ENCODE peak calls at places on chromosomes 4 and X, in five cellular contexts. B, T, D, P and Y are unnamed samples. For H3K4me1, the result is how much of the 10 kb centered on the place peaks cover.

GRCh38 chr4:185576918-185577591 is 41.7 kb upstream of the PDLIM3 start:
- DNase-seq in B (no peak), T (no peak), D (no peak), P (no peak), Y (no peak)

GRCh38 chr4:101334963-101335572 is 12.3 kb downstream of the PPP3CA start:
- DNase-seq in B (no peak), T (no peak), D (no peak), P (no peak), Y (no peak)

GRCh38 chr4:127069675-127070074 is 563.1 kb upstream of the INTU start:
- DNase-seq in B (no peak), T (peak), D (no peak), P (no peak), Y (no peak)

GRCh38 chr4:1233641-1234277 is 15.2 kb downstream of the CTBP1 start:
- DNase-seq in B (no peak), T (no peak), D (peak), P (peak), Y (no peak)

GRCh38 chr4:129167640-129168260 is 71.8 kb downstream of the C4orf33 start:
- DNase-seq in B (no peak), T (peak), D (peak), P (no peak), Y (no peak)

GRCh38 chr4:158496030-158496741 is 25.5 kb upstream of the RXFP1 start:
- DNase-seq in B (peak), T (peak), D (no peak), P (no peak), Y (peak)

GRCh38 chrX:31743004-31743403 is 671.2 kb upstream of the FTHL17 start:
- DNase-seq in B (no peak), T (no peak), D (no peak), P (no peak), Y (no peak)

GRCh38 chrX:151825927-151826471 is 86.7 kb upstream of the MAGEA4 start:
- DNase-seq in B (peak), T (no peak), D (no peak), P (no peak), Y (no peak)

GRCh38 chrX:115400960-115401359 is 111.4 kb downstream of the LUZP4 start:
- DNase-seq in B (no peak), T (peak), D (no peak), P (no peak), Y (no peak)

GRCh38 chr4:15420642-15421041 is 7.2 kb upstream of the C1QTNF7 start:
- DNase-seq in B (no peak), T (no peak), D (no peak), P (no peak), Y (no peak)

GRCh38 chr4:152959080-152959479 is 23.0 kb downstream of the FHDC1 start:
- DNase-seq in B (no peak), T (no peak), D (no peak), P (no peak), Y (no peak)

GRCh38 chr4:86757468-86757867 is 91.7 kb downstream of the SLC10A6 start:
- DNase-seq in B (no peak), T (no peak), D (no peak), P (no peak), Y (no peak)
- H3K4me1 ChIP-seq in B (under half), T (under half), D (under half), P (under half), Y (under half)

GRCh38 chrX:45184211-45184610 is 16.5 kb downstream of the DIPK2B start:
- DNase-seq in B (no peak), T (no peak), D (no peak), P (no peak), Y (no peak)

GRCh38 chrX:45187731-45188130 is 12.9 kb downstream of the DIPK2B start:
- DNase-seq in B (no peak), T (no peak), D (no peak), P (no peak), Y (no peak)

GRCh38 chrX:45191820-45192409 is 8.8 kb downstream of the DIPK2B start:
- DNase-seq in B (no peak), T (no peak), D (no peak), P (no peak), Y (peak)

GRCh38 chrX:45191383-45191782 is 9.3 kb downstream of the DIPK2B start:
- DNase-seq in B (no peak), T (no peak), D (no peak), P (peak), Y (no peak)

DNA sequence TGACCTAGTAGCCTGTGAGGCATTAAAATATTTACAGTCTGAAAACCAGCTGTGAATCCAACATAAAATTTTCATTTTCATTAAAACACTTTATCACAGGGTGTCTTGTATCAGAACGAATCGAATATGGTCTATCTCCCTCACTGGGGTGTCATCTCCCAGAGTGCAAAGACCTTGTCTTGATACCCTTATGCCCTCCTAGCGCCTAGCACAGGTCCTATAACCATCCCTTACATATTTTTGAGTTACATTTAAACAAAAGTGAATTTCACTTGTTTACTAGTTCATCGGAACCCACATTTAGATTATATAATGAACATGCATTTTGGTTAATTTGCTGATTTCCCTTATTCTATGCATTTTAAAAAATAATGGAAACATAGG is 14.0 kb downstream of the DIPK2B start:
- DNase-seq in B (no peak), T (no peak), D (no peak), P (no peak), Y (no peak)
- H3K27ac ChIP-seq in B (no peak), T (no peak), D (no peak), P (no peak), Y (no peak)

GRCh38 chr4:40881096-40881495 is 131.3 kb downstream of the NSUN7 start:
- DNase-seq in B (no peak), T (no peak), D (no peak), P (no peak), Y (no peak)
- H3K4me3 ChIP-seq in B (no peak), T (no peak), D (no peak), P (no peak), Y (no peak)

GRCh38 chrX:7109838-7110793 is 37.4 kb upstream of the STS start:
- DNase-seq in B (no peak), T (peak), D (no peak), P (no peak), Y (no peak)
- H3K4me1 ChIP-seq in B (under half), T (under half), D (under half), P (under half), Y (under half)

DNA sequence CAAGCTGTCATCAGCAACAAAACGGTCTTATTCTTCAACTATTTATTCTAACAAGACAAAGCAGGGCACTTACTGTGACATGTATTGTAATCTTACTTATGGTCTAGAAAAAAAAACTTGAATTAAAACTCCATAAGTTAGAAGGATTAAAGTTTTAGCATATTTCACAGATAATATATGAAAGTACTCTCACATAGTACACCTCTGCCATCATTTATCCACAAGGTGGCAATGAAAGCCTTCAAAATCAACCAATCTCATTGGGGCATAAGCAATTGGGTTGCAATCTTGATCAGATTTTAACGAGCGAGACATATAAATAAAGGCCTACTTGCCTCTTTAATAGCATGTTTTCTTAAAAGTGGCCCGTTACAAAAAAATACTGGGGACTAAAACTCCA is 1382.9 kb downstream of the FAM133A start:
- DNase-seq in B (no peak), T (peak), D (no peak), P (no peak), Y (no peak)
- H3K27ac ChIP-seq in B (no peak), T (no peak), D (no peak), P (no peak), Y (no peak)

DNA sequence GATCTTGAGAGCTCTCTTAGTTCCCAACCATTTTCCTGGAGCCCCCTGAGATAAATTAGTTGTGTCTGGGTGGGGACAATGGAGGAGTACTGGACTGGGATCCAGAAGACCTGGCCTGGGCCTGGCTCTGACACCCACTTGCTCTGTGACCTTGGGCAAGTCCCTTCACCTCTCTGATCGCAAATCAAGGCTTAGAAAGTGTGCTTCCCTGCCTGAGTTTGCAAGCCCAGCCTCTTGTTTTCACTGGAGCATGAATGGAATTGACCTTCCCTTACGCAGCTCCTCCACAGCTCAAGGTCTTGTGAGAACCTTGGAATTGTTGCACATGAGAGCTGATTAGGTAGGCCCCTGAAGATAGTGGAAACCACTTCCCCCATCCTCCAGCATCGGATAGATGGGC is 27.3 kb downstream of the PJA1 start:
- DNase-seq in B (no peak), T (no peak), D (no peak), P (no peak), Y (no peak)
- H3K4me3 ChIP-seq in B (no peak), T (no peak), D (no peak), P (no peak), Y (no peak)

DNA sequence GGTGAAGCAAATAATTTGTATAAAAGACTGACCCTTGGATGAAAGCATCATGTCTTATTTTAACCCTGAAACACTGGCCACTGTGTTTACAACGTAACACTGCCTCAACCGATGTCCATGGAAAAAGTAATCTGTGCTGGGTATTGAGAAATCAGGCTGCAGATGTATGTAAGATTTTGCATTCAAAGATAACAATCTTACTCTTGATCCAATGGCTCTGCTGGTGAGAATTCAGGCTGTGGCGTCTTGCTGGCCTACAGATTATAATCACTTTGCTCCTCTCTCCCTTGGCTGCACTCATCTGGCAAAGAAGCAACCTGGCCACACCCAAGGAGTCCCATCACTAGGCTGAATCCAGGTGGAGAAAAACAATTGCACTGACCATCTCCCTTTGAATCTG is 7.5 kb downstream of the ADGRA3 start:
- DNase-seq in B (no peak), T (no peak), D (no peak), P (no peak), Y (no peak)
- H3K4me1 ChIP-seq in B (under half), T (under half), D (under half), P (under half), Y (under half)

GRCh38 chrX:154529206-154529612 is 13.2 kb upstream of the FAM3A start:
- DNase-seq in B (no peak), T (no peak), D (no peak), P (no peak), Y (no peak)

GRCh38 chrX:154530286-154530685 is 14.3 kb upstream of the FAM3A start:
- DNase-seq in B (no peak), T (no peak), D (no peak), P (no peak), Y (no peak)

GRCh38 chrX:154526901-154527675 is 11.1 kb upstream of the FAM3A start:
- DNase-seq in B (peak), T (peak), D (peak), P (no peak), Y (peak)

GRCh38 chrX:154531626-154532025 is 15.0 kb downstream of the G6PD start:
- DNase-seq in B (peak), T (no peak), D (no peak), P (no peak), Y (no peak)

DNA sequence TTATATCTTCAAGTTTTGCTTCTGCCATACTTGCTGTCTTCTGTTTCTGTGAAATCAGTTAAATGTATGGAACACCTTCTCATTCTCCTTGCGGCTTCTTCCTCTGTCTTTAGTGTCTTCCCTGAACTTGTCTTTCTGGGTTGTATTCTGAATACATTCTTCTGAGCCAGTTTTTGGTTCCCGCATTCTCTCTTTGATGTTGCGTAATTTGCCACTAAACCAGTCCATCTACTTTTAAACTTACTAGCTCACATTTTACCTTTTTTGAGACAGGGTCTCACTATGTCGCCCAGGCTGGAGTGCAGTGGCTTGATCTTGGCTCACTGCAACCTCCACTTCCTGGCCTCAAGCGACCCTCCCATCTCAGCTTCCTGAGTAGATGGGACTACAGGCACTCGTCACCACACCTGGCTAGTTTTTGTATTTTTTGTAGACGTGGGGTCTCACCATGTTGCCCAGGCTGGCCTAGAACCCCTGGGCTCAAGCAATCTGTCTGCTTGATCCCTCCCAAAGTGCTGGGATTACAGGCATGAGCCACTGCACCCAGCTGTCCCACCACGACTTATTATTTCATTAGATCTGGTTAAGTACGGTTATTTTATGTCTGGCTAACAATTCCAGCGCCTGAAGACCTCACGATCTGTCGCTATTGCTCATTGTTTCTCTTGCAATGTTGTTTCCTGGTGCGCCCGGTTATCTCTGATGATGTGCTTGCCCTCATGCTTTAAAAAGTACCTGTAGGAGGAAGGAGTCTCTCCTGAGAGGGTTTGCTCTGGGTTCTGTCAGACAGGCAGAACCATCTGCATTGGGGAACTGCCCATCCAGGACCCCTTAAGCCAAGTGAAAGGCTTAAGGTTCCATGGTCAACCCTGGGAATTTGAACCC is 9.8 kb upstream of the FAM3A start:
- DNase-seq in B (no peak), T (no peak), D (no peak), P (no peak), Y (no peak)
- H3K27ac ChIP-seq in B (no peak), T (no peak), D (no peak), P (no peak), Y (no peak)

GRCh38 chr4:151227731-151228130 is 49.2 kb upstream of the PRSS48 start:
- DNase-seq in B (peak), T (no peak), D (no peak), P (no peak), Y (peak)
- H3K4me3 ChIP-seq in B (peak), T (no peak), D (no peak), P (peak), Y (no peak)